ENCODE peak calls at places on chromosomes 12 and 14, in nine cellular contexts. Z is Right ventricle myocardium superior; X is RCC 7860; G is stimulated activated naive CD4-positive, alpha-beta T cell; N is NCI-H510A treated with DMSO at 0.1 percent for 48 hours; D is brain microvascular endothelial cell; E is left colon; B is stimulated activated CD8-positive, alpha-beta memory T cell treated with anti-CD3 and anti-CD28 coated beads, Interleukin-4, amount 100 ng/mL, for 4 hours; T is fibroblast of the aortic adventitia. W is an unnamed sample.

GRCh38 chr12:116780942-116781341 is 42.8 kb downstream of the RNFT2 start:
- DNase-seq in Z (no peak), X (no peak), G (no peak), N (no peak), D (no peak), E (no peak), B (no peak), T (no peak), W (no peak)

GRCh38 chr14:82313889-82314288 is 780.2 kb upstream of the SEL1L start:
- DNase-seq in Z (no peak), X (no peak), G (no peak), N (peak; percentile 70), D (no peak), E (no peak), B (no peak), T (no peak), W (no peak)

GRCh38 chr12:132185698-132186097 is 41.4 kb downstream of the NOC4L start:
- DNase-seq in Z (no peak), X (no peak), G (peak; percentile 88), N (no peak), D (no peak), E (no peak), B (no peak), T (no peak), W (no peak)

GRCh38 chr12:98418357-98419075 is 96.9 kb upstream of the TMPO start:
- DNase-seq in Z (peak; percentile 84), X (peak; percentile 47), G (no peak), N (no peak), D (peak; percentile 95), E (peak; percentile 88), B (no peak), T (peak; percentile 99), W (no peak)

GRCh38 chr12:39931857-39932256 is 174.0 kb downstream of the SLC2A13 start:
- DNase-seq in Z (no peak), X (no peak), G (no peak), N (no peak), D (no peak), E (no peak), B (no peak), T (peak; percentile 66), W (no peak)

GRCh38 chr14:53528114-53528513 is 375.0 kb upstream of the DDHD1 start:
- DNase-seq in Z (no peak), X (no peak), G (no peak), N (no peak), D (no peak), E (no peak), B (no peak), T (peak; percentile 58), W (no peak)

GRCh38 chr12:5882511-5883185 is 62.4 kb downstream of the ANO2 start:
- DNase-seq in Z (no peak), X (no peak), G (no peak), N (no peak), D (no peak), E (no peak), B (no peak), T (no peak), W (no peak)

GRCh38 chr12:42166501-42166900 is 21.8 kb upstream of the GXYLT1 start:
- DNase-seq in Z (no peak), X (no peak), G (no peak), N (no peak), D (no peak), E (no peak), B (no peak), T (peak; percentile 29), W (no peak)

GRCh38 chr12:121391619-121392324 is 8.1 kb upstream of the RNF34 start:
- DNase-seq in Z (no peak), X (no peak), G (peak; percentile 2), N (no peak), D (no peak), E (peak; percentile 20), B (no peak), T (peak; percentile 66), W (no peak)

GRCh38 chr14:56874375-56874774 is 64.1 kb upstream of the OTX2 start:
- DNase-seq in Z (no peak), X (no peak), G (no peak), N (peak; percentile 23), D (no peak), E (peak; percentile 73), B (no peak), T (no peak), W (no peak)